ENCODE peak calls at places on chromosome 9, in eight cellular contexts. H is OCI-LY7, V is fibroblast of lung, O is cardiac muscle cell, S is AG09309, N is Caco-2, Z is cardiac fibroblast, L is IMR-90. T is an unnamed sample.

GRCh38 chr9:136095495-136096058 is 488 bp upstream of the NACC2 start:
- DNase-seq in H (no peak), V (peak), O (peak), S (no peak), N (peak), Z (peak), L (peak), T (no peak)

GRCh38 chr9:107700902-107701301 is 211.3 kb upstream of the KLF4 start:
- DNase-seq in H (no peak), V (no peak), O (no peak), S (no peak), N (no peak), Z (no peak), L (no peak), T (no peak)

GRCh38 chr9:13786131-13786530 is 506.6 kb upstream of the MPDZ start:
- DNase-seq in H (no peak), V (peak), O (no peak), S (no peak), N (no peak), Z (peak), L (peak), T (no peak)

GRCh38 chr9:131734165-131734610 is 5.7 kb downstream of the RAPGEF1 start:
- DNase-seq in H (peak), V (peak), O (no peak), S (no peak), N (no peak), Z (peak), L (no peak), T (no peak)

GRCh38 chr9:81363916-81364480 is 325.3 kb downstream of the TLE1 start:
- DNase-seq in H (no peak), V (peak), O (no peak), S (no peak), N (no peak), Z (no peak), L (no peak), T (no peak)

GRCh38 chr9:92947268-92948031 is at the start of gene FGD3:
- DNase-seq in H (no peak), V (peak), O (peak), S (no peak), N (peak), Z (no peak), L (no peak), T (no peak)

GRCh38 chr9:90044710-90045151 is 439.9 kb downstream of the GADD45G start:
- DNase-seq in H (no peak), V (peak), O (no peak), S (no peak), N (no peak), Z (peak), L (no peak), T (no peak)

GRCh38 chr9:4970970-4971641 is 14.0 kb upstream of the JAK2 start:
- DNase-seq in H (peak), V (no peak), O (no peak), S (no peak), N (no peak), Z (no peak), L (no peak), T (peak)

GRCh38 chr9:76687861-76688374 is 76.3 kb upstream of the PCA3 start:
- DNase-seq in H (no peak), V (peak), O (no peak), S (peak), N (no peak), Z (peak), L (peak), T (no peak)

GRCh38 chr9:78028926-78029325 is 2.7 kb downstream of the GNAQ start:
- DNase-seq in H (no peak), V (no peak), O (no peak), S (no peak), N (no peak), Z (no peak), L (no peak), T (no peak)

GRCh38 chr9:111187376-111187775 is 142.6 kb downstream of the OR2K2 start:
- DNase-seq in H (no peak), V (peak), O (no peak), S (no peak), N (no peak), Z (no peak), L (no peak), T (no peak)

GRCh38 chr9:123080444-123080843 is 47.0 kb downstream of the GPR21 start:
- DNase-seq in H (no peak), V (no peak), O (no peak), S (no peak), N (no peak), Z (no peak), L (no peak), T (no peak)

GRCh38 chr9:92444841-92445240 is 20.6 kb upstream of the OMD start:
- DNase-seq in H (no peak), V (no peak), O (no peak), S (no peak), N (no peak), Z (no peak), L (no peak), T (no peak)

GRCh38 chr9:83342731-83343130 is 195.5 kb downstream of the FRMD3 start:
- DNase-seq in H (no peak), V (no peak), O (no peak), S (no peak), N (no peak), Z (peak), L (no peak), T (no peak)

GRCh38 chr9:116087246-116087645 is 66.3 kb upstream of the PAPPA start:
- DNase-seq in H (no peak), V (peak), O (peak), S (no peak), N (no peak), Z (peak), L (peak), T (no peak)

GRCh38 chr9:124834586-124834985 is 18.7 kb upstream of the WDR38 start:
- DNase-seq in H (no peak), V (peak), O (no peak), S (no peak), N (no peak), Z (peak), L (peak), T (no peak)

DNA sequence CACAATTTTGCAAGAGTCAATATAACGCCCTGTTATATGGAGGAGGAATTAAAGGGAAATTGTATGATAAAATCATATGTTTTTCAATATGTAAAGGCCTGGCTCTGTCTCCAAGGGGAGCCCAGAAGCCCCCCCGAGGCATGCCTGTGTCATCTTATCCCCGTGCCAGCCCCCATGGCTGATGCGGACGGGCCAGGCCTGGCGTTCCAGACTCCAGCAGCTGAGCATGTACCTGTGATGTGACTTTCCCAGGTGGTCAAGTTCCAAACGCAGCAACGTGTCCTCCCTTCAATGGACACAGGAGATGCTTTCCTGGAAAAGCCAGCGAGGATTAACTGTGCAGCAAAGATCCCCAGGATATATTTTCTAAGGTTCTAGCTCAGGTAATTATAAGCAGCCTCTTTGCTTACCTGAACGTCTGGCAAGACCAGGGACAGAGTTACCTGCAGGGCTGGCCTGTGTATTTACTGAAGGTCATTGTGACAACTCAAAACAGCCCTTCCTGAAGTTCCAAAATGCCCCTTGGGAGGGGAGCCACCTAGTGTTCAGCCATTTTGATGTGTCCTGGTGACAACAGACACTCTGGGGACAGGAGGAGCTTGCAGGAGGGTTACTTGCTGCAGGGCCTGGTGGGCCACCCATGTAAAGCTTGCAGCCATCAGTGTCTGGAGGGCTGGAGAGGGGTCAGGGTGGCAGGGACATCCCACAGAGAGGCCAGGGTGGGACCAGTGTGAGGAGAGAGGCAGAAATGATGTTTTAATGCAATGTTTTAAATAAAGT is 53.3 kb upstream of the RNU6ATAC start:
- DNase-seq in H (peak), V (no peak), O (no peak), S (no peak), N (peak), Z (no peak), L (no peak), T (no peak)
- TF ChIP-seq CTCF in H (peak), V (peak), O (no peak), S (peak), N (peak), Z (no peak), L (peak), T (peak)

GRCh38 chr9:7844283-7844682 is 44.7 kb upstream of the DMAC1 start:
- DNase-seq in H (peak), V (peak), O (peak), S (no peak), N (peak), Z (peak), L (peak), T (no peak)
- TF ChIP-seq CTCF in H (peak), V (peak), O (peak), S (no peak), N (no peak), Z (peak), L (peak), T (peak)

DNA sequence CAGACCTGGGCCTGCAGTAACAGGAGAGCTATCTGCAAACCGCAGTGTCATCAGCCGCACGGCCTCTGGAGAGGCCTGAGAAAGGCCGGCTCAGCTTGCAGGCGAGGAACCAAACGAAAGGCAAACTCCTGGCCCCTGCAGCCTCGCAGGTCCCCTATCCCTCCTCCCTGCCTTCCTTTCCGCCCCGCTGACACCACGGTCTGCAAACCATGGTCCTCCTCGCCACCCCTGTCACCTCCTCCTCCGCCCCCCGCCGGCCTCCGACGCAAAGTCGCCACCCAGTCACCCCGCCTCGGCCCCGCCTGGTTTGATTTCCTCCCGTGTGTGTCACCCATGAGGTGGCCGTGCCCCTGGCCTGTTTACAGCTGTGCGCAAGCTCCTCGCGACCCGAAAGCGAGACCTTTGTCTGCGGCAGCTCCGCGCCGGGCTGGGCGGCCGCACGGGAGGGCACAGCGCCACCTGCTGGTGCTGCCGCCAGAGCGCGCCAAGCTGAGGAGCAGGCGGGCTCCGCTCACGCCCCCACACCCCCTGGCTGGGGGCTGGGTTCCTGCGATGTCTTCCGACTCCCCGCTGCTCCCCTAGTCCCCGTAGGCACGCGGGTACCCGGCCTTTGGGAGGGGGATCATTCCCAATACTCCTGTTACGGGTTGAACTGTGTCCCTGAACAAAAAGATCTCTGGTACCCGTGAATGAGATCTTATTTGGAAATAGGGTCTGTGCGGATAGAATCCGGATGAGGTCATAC is 19.4 kb downstream of the GBGT1 start:
- DNase-seq in H (peak), V (peak), O (peak), S (no peak), N (peak), Z (peak), L (peak), T (peak)
- TF ChIP-seq CTCF in H (peak), V (peak), O (peak), S (peak), N (peak), Z (peak), L (peak), T (peak)

GRCh38 chr9:128552153-128552743 is at the start of gene SPTAN1:
- DNase-seq in H (peak), V (peak), O (peak), S (peak), N (peak), Z (peak), L (peak), T (peak)
- TF ChIP-seq CTCF in H (no peak), V (no peak), O (no peak), S (no peak), N (no peak), Z (no peak), L (no peak), T (no peak)

GRCh38 chr9:87882627-87883026 is at the start of gene SPATA31E1:
- DNase-seq in H (no peak), V (no peak), O (no peak), S (no peak), N (no peak), Z (peak), L (no peak), T (no peak)

GRCh38 chr9:87883274-87883673 is 597 bp downstream of the SPATA31E1 start:
- DNase-seq in H (no peak), V (no peak), O (no peak), S (no peak), N (no peak), Z (no peak), L (no peak), T (no peak)

GRCh38 chr9:87885484-87886189 is 3.0 kb downstream of the SPATA31E1 start:
- DNase-seq in H (no peak), V (no peak), O (no peak), S (no peak), N (no peak), Z (no peak), L (no peak), T (no peak)

GRCh38 chr9:87884578-87885459 is 2.1 kb downstream of the SPATA31E1 start:
- DNase-seq in H (no peak), V (no peak), O (no peak), S (no peak), N (no peak), Z (no peak), L (no peak), T (no peak)

DNA sequence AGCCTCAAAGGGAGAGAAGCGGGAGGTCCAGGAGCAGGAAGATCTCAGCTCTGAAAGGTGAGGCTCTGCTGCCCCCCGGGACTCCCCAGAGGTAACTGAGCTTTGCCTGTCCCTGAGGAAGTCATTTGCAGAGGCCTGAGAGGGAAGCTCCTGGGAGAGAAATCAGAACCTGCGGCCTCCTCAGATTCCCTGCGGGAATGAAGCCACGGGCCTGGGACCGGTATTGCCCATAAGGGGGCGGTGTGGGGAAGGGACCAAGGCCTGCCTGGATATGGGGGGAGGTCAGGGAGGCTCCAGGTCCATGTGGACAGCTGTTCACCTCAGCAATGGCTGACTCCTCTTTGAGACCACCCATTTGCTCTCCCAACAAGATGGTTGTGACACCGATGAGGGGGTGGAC is 1.3 kb downstream of the SPATA31E1 start:
- DNase-seq in H (no peak), V (no peak), O (no peak), S (no peak), N (no peak), Z (no peak), L (no peak), T (no peak)
- TF ChIP-seq CTCF in H (peak), V (peak), O (peak), S (peak), N (no peak), Z (no peak), L (no peak), T (no peak)

GRCh38 chr9:133995012-133995896 is 3.1 kb upstream of the VAV2 start:
- DNase-seq in H (no peak), V (peak), O (no peak), S (no peak), N (no peak), Z (no peak), L (no peak), T (no peak)
- TF ChIP-seq CTCF in H (no peak), V (peak), O (no peak), S (peak), N (no peak), Z (peak), L (peak), T (peak)

GRCh38 chr9:69535296-69535832 is 136.8 kb downstream of the APBA1 start:
- DNase-seq in H (no peak), V (peak), O (no peak), S (no peak), N (no peak), Z (peak), L (peak), T (no peak)
- TF ChIP-seq CTCF in H (no peak), V (no peak), O (no peak), S (peak), N (no peak), Z (peak), L (no peak), T (no peak)